ENCODE peak calls at places on chromosome 1, in seven cellular contexts. One of them, this sample, is unnamed.
A peak's percentile ranks its signal among the peaks of the same experiment; 100 is the strongest.

GRCh38 chr1:71882241-71883036 is 399.9 kb downstream of the NEGR1 start:
- DNase-seq in neuronal stem cell: no peak
- DNase-seq in IMR-90: peak; percentile 2
- DNase-seq in fibroblast of lung: no peak
- DNase-seq in SK-N-SH: no peak
- DNase-seq in Karpas-422: no peak
- DNase-seq in HCT116: no peak
- DNase-seq in this sample: no peak

GRCh38 chr1:225882699-225883615 is 777 bp upstream of the TMEM63A start:
- DNase-seq in neuronal stem cell: peak; percentile 31
- DNase-seq in IMR-90: peak; percentile 23
- DNase-seq in fibroblast of lung: peak; percentile 54
- DNase-seq in SK-N-SH: peak; percentile 84
- DNase-seq in Karpas-422: peak; percentile 44
- DNase-seq in HCT116: no peak
- DNase-seq in this sample: peak; percentile 64

GRCh38 chr1:159214149-159214760 is 9.6 kb downstream of the ACKR1 start:
- DNase-seq in neuronal stem cell: no peak
- DNase-seq in IMR-90: peak; percentile 28
- DNase-seq in fibroblast of lung: peak; percentile 21
- DNase-seq in SK-N-SH: peak; percentile 65
- DNase-seq in Karpas-422: peak; percentile 73
- DNase-seq in HCT116: peak; percentile 10
- DNase-seq in this sample: peak; percentile 25

GRCh38 chr1:205719762-205720161 is 30.2 kb downstream of the NUCKS1 start:
- DNase-seq in neuronal stem cell: no peak
- DNase-seq in IMR-90: no peak
- DNase-seq in fibroblast of lung: no peak
- DNase-seq in SK-N-SH: no peak
- DNase-seq in Karpas-422: no peak
- DNase-seq in HCT116: no peak
- DNase-seq in this sample: no peak

GRCh38 chr1:92310185-92310597 is 11.3 kb downstream of the RPAP2 start:
- DNase-seq in neuronal stem cell: no peak
- DNase-seq in IMR-90: peak; percentile 50
- DNase-seq in fibroblast of lung: no peak
- DNase-seq in SK-N-SH: peak; percentile 39
- DNase-seq in Karpas-422: peak; percentile 69
- DNase-seq in HCT116: no peak
- DNase-seq in this sample: no peak

GRCh38 chr1:11768821-11769220 is 6.8 kb downstream of the C1orf167 start:
- DNase-seq in neuronal stem cell: no peak
- DNase-seq in IMR-90: no peak
- DNase-seq in fibroblast of lung: no peak
- DNase-seq in SK-N-SH: no peak
- DNase-seq in Karpas-422: no peak
- DNase-seq in HCT116: no peak
- DNase-seq in this sample: no peak

GRCh38 chr1:223244366-223245103 is 101.5 kb upstream of the TLR5 start:
- DNase-seq in neuronal stem cell: no peak
- DNase-seq in IMR-90: peak; percentile 46
- DNase-seq in fibroblast of lung: peak; percentile 35
- DNase-seq in SK-N-SH: peak; percentile 37
- DNase-seq in Karpas-422: peak; percentile 57
- DNase-seq in HCT116: no peak
- DNase-seq in this sample: no peak

GRCh38 chr1:68221001-68221970 is 11.0 kb downstream of the WLS start:
- DNase-seq in neuronal stem cell: no peak
- DNase-seq in IMR-90: no peak
- DNase-seq in fibroblast of lung: no peak
- DNase-seq in SK-N-SH: no peak
- DNase-seq in Karpas-422: no peak
- DNase-seq in HCT116: no peak
- DNase-seq in this sample: no peak

GRCh38 chr1:33454646-33455282 is 17.7 kb upstream of the ZSCAN20 start:
- DNase-seq in neuronal stem cell: no peak
- DNase-seq in IMR-90: no peak
- DNase-seq in fibroblast of lung: peak; percentile 37
- DNase-seq in SK-N-SH: no peak
- DNase-seq in Karpas-422: no peak
- DNase-seq in HCT116: no peak
- DNase-seq in this sample: no peak

GRCh38 chr1:201647722-201648065 is 108.8 kb downstream of the NAV1 start:
- DNase-seq in neuronal stem cell: no peak
- DNase-seq in IMR-90: no peak
- DNase-seq in fibroblast of lung: no peak
- DNase-seq in SK-N-SH: no peak
- DNase-seq in Karpas-422: no peak
- DNase-seq in HCT116: no peak
- DNase-seq in this sample: no peak

GRCh38 chr1:229557913-229558414 is 543 bp downstream of the ABCB10 start:
- DNase-seq in neuronal stem cell: peak; percentile 33
- DNase-seq in IMR-90: no peak
- DNase-seq in fibroblast of lung: peak; percentile 30
- DNase-seq in SK-N-SH: peak; percentile 80
- DNase-seq in Karpas-422: peak; percentile 73
- DNase-seq in HCT116: no peak
- DNase-seq in this sample: peak; percentile 41

GRCh38 chr1:229554886-229555621 is 3.5 kb downstream of the ABCB10 start:
- DNase-seq in neuronal stem cell: no peak
- DNase-seq in IMR-90: no peak
- DNase-seq in fibroblast of lung: no peak
- DNase-seq in SK-N-SH: no peak
- DNase-seq in Karpas-422: no peak
- DNase-seq in HCT116: no peak
- DNase-seq in this sample: no peak

GRCh38 chr1:229557214-229557850 is 1.2 kb downstream of the ABCB10 start:
- DNase-seq in neuronal stem cell: no peak
- DNase-seq in IMR-90: peak; percentile 34
- DNase-seq in fibroblast of lung: peak; percentile 18
- DNase-seq in SK-N-SH: no peak
- DNase-seq in Karpas-422: peak; percentile 70
- DNase-seq in HCT116: no peak
- DNase-seq in this sample: no peak

GRCh38 chr1:229556551-229556950 is 2.0 kb downstream of the ABCB10 start:
- DNase-seq in neuronal stem cell: no peak
- DNase-seq in IMR-90: no peak
- DNase-seq in fibroblast of lung: no peak
- DNase-seq in SK-N-SH: no peak
- DNase-seq in Karpas-422: no peak
- DNase-seq in HCT116: no peak
- DNase-seq in this sample: no peak

GRCh38 chr1:229558460-229559335 is at the start of gene ABCB10:
- DNase-seq in neuronal stem cell: peak; percentile 98
- DNase-seq in IMR-90: peak; percentile 96
- DNase-seq in fibroblast of lung: peak; percentile 96
- DNase-seq in SK-N-SH: peak; percentile 98
- DNase-seq in Karpas-422: peak; percentile 98
- DNase-seq in HCT116: peak; percentile 95
- DNase-seq in this sample: peak; percentile 97
- H3K27ac ChIP-seq in neuronal stem cell: peak within 1 kb of the TSS; percentile 89
- H3K27ac ChIP-seq in IMR-90: peak within 1 kb of the TSS; percentile 65
- H3K27ac ChIP-seq in fibroblast of lung: peak within 1 kb of the TSS; percentile 63
- H3K27ac ChIP-seq in SK-N-SH: peak within 1 kb of the TSS; percentile 75
- H3K27ac ChIP-seq in Karpas-422: peak within 1 kb of the TSS; percentile 49
- H3K27ac ChIP-seq in HCT116: peak within 1 kb of the TSS; percentile 93
- H3K27ac ChIP-seq in this sample: peak within 1 kb of the TSS; percentile 93

GRCh38 chr1:19444399-19445021 is 40.8 kb downstream of the CAPZB start:
- DNase-seq in neuronal stem cell: no peak
- DNase-seq in IMR-90: no peak
- DNase-seq in fibroblast of lung: no peak
- DNase-seq in SK-N-SH: no peak
- DNase-seq in Karpas-422: no peak
- DNase-seq in HCT116: no peak
- DNase-seq in this sample: no peak
- H3K4me1 ChIP-seq in neuronal stem cell: peaks cover 11% of the 10 kb centered on the region
- H3K4me1 ChIP-seq in IMR-90: peaks cover 47% of the 10 kb centered on the region
- H3K4me1 ChIP-seq in fibroblast of lung: peaks cover 60% of the 10 kb centered on the region
- H3K4me1 ChIP-seq in SK-N-SH: peaks cover 71% of the 10 kb centered on the region
- H3K4me1 ChIP-seq in Karpas-422: peaks cover 85% of the 10 kb centered on the region
- H3K4me1 ChIP-seq in HCT116: peaks cover 58% of the 10 kb centered on the region
- H3K4me1 ChIP-seq in this sample: peaks cover 6% of the 10 kb centered on the region

DNA sequence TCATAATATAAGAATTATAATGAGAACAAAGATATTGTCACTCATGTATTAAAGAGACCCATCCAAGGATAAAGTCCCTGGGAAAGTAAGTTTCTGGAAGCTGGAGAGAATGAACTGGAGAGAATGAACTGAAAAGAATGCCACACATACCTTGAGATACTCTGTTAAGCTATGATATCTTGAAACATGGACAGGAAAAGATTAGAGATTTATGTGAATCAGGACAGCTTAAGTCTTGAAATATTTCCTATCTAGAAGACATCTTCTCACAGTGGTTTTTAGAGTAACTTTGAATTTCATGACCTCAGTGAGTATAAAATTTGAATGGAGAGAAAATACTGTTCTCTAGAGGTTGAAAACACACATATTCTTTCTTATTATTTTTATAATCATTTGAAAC is 201.3 kb upstream of the HMCN1 start:
- DNase-seq in neuronal stem cell: no peak
- DNase-seq in IMR-90: no peak
- DNase-seq in fibroblast of lung: peak; percentile 41
- DNase-seq in SK-N-SH: no peak
- DNase-seq in Karpas-422: no peak
- DNase-seq in HCT116: no peak
- DNase-seq in this sample: no peak
- H3K9ac ChIP-seq in neuronal stem cell: no peak overlapping the region
- H3K9ac ChIP-seq in IMR-90: no peak overlapping the region
- H3K9ac ChIP-seq in fibroblast of lung: no peak overlapping the region
- H3K9ac ChIP-seq in SK-N-SH: no peak overlapping the region
- H3K9ac ChIP-seq in Karpas-422: no peak overlapping the region
- H3K9ac ChIP-seq in HCT116: no peak overlapping the region
- H3K9ac ChIP-seq in this sample: no peak overlapping the region

GRCh38 chr1:173134800-173135199 is 72.3 kb downstream of the TNFSF4 start:
- DNase-seq in neuronal stem cell: no peak
- DNase-seq in IMR-90: peak; percentile 12
- DNase-seq in fibroblast of lung: peak; percentile 67
- DNase-seq in SK-N-SH: no peak
- DNase-seq in Karpas-422: no peak
- DNase-seq in HCT116: no peak
- DNase-seq in this sample: no peak
- H3K27ac ChIP-seq in neuronal stem cell: no peak overlapping the region
- H3K27ac ChIP-seq in IMR-90: no peak overlapping the region
- H3K27ac ChIP-seq in fibroblast of lung: no peak overlapping the region
- H3K27ac ChIP-seq in SK-N-SH: no peak overlapping the region
- H3K27ac ChIP-seq in Karpas-422: no peak overlapping the region
- H3K27ac ChIP-seq in HCT116: no peak overlapping the region
- H3K27ac ChIP-seq in this sample: no peak overlapping the region

DNA sequence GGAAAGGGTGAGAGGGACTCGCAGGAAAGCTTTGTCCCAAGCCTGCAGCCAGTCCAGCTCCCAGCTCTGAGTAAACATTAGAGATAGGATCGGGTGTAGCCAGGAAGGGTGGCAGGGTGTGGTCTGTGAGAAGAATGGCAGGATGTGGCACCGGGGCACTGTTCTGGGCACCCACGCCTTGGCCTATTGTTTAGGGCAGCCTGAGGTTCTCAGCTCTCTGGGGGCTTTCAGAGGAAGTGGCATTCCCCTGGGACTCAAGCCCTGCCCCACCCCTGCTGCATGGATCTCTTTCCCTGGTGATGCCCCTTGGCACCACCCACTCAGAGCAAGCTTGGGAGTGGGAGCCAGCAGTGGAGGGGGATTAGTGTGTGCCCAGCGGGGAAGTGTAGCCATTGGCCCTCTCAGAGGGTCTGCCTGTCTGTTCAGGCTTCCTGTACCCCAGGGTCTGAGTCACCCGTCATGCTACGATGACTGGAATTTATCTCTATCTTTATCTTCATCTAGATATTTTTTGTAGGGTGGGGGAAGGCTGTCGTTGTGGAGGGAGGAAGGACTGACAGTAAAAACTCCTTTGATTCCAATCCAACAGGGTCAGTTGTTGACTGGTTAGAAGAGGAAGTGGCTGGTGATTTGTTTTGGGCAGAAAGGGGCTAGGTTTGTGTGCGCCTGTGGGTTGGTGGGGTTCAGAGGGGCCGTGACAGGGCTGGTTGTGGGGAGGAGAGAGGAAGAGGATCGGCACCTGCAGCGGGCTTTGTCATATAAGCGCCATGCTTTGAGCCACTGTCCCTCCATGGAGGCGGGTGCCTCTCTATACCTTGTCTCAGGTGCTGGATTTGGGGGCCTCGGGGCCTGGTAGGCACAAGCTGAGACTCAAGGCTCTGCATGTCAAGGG is 31.7 kb downstream of the SOX13 start:
- DNase-seq in neuronal stem cell: no peak
- DNase-seq in IMR-90: no peak
- DNase-seq in fibroblast of lung: peak; percentile 45
- DNase-seq in SK-N-SH: no peak
- DNase-seq in Karpas-422: no peak
- DNase-seq in HCT116: no peak
- DNase-seq in this sample: peak; percentile 81
- H3K4me1 ChIP-seq in neuronal stem cell: peaks cover 28% of the 10 kb centered on the region
- H3K4me1 ChIP-seq in IMR-90: peaks cover 8% of the 10 kb centered on the region
- H3K4me1 ChIP-seq in fibroblast of lung: peaks cover 18% of the 10 kb centered on the region
- H3K4me1 ChIP-seq in SK-N-SH: peaks cover 10% of the 10 kb centered on the region
- H3K4me1 ChIP-seq in Karpas-422: no peaks in the 10 kb centered on the region
- H3K4me1 ChIP-seq in HCT116: peaks cover 49% of the 10 kb centered on the region
- H3K4me1 ChIP-seq in this sample: peaks cover 17% of the 10 kb centered on the region

GRCh38 chr1:197994907-197995407 is 77.8 kb downstream of the LHX9 start:
- DNase-seq in neuronal stem cell: no peak
- DNase-seq in IMR-90: peak; percentile 2
- DNase-seq in fibroblast of lung: no peak
- DNase-seq in SK-N-SH: no peak
- DNase-seq in Karpas-422: no peak
- DNase-seq in HCT116: no peak
- DNase-seq in this sample: no peak
- H3K9ac ChIP-seq in neuronal stem cell: no peak overlapping the region
- H3K9ac ChIP-seq in IMR-90: no peak overlapping the region
- H3K9ac ChIP-seq in fibroblast of lung: no peak overlapping the region
- H3K9ac ChIP-seq in SK-N-SH: no peak overlapping the region
- H3K9ac ChIP-seq in Karpas-422: no peak overlapping the region
- H3K9ac ChIP-seq in HCT116: no peak overlapping the region
- H3K9ac ChIP-seq in this sample: no peak overlapping the region

GRCh38 chr1:213443415-213443814 is 392.4 kb downstream of the RPS6KC1 start:
- DNase-seq in neuronal stem cell: no peak
- DNase-seq in IMR-90: no peak
- DNase-seq in fibroblast of lung: no peak
- DNase-seq in SK-N-SH: no peak
- DNase-seq in Karpas-422: no peak
- DNase-seq in HCT116: peak; percentile 67
- DNase-seq in this sample: no peak
- H3K27ac ChIP-seq in neuronal stem cell: no peak overlapping the region
- H3K27ac ChIP-seq in IMR-90: no peak overlapping the region
- H3K27ac ChIP-seq in fibroblast of lung: no peak overlapping the region
- H3K27ac ChIP-seq in SK-N-SH: no peak overlapping the region
- H3K27ac ChIP-seq in Karpas-422: no peak overlapping the region
- H3K27ac ChIP-seq in HCT116: no peak overlapping the region
- H3K27ac ChIP-seq in this sample: no peak overlapping the region

GRCh38 chr1:16946646-16947045 is 24.9 kb downstream of the CROCC start:
- DNase-seq in neuronal stem cell: no peak
- DNase-seq in IMR-90: no peak
- DNase-seq in fibroblast of lung: no peak
- DNase-seq in SK-N-SH: no peak
- DNase-seq in Karpas-422: no peak
- DNase-seq in HCT116: no peak
- DNase-seq in this sample: no peak
- H3K4me1 ChIP-seq in neuronal stem cell: no peaks in the 10 kb centered on the region
- H3K4me1 ChIP-seq in IMR-90: no peaks in the 10 kb centered on the region
- H3K4me1 ChIP-seq in fibroblast of lung: no peaks in the 10 kb centered on the region
- H3K4me1 ChIP-seq in SK-N-SH: no peaks in the 10 kb centered on the region
- H3K4me1 ChIP-seq in Karpas-422: peaks cover 5% of the 10 kb centered on the region
- H3K4me1 ChIP-seq in HCT116: no peaks in the 10 kb centered on the region
- H3K4me1 ChIP-seq in this sample: no peaks in the 10 kb centered on the region

This sample was measured in colonic mucosa.